ENCODE peak calls at places on chromosomes 7 and 10, in five cellular contexts. One of them, this sample, is unnamed.

GRCh38 chr7:79282882-79283602 is 170.4 kb downstream of the MAGI2 start:
- DNase-seq in neural progenitor cell: no peak
- DNase-seq in WERI-Rb-1: no peak
- DNase-seq in CD4-positive, alpha-beta memory T cell: no peak
- DNase-seq in prostate gland: no peak
- DNase-seq in this sample: no peak

GRCh38 chr10:62083868-62084267 is 182.4 kb downstream of the ARID5B start:
- DNase-seq in neural progenitor cell: no peak
- DNase-seq in WERI-Rb-1: no peak
- DNase-seq in CD4-positive, alpha-beta memory T cell: no peak
- DNase-seq in prostate gland: peak; percentile 62
- DNase-seq in this sample: peak; percentile 42

GRCh38 chr7:30348083-30348560 is 63.7 kb downstream of the ZNRF2 start:
- DNase-seq in neural progenitor cell: no peak
- DNase-seq in WERI-Rb-1: no peak
- DNase-seq in CD4-positive, alpha-beta memory T cell: peak; percentile 85
- DNase-seq in prostate gland: no peak
- DNase-seq in this sample: no peak

GRCh38 chr10:511101-511848 is 178.2 kb downstream of the DIP2C start:
- DNase-seq in neural progenitor cell: peak; percentile 94
- DNase-seq in WERI-Rb-1: peak; percentile 82
- DNase-seq in CD4-positive, alpha-beta memory T cell: peak; percentile 68
- DNase-seq in prostate gland: peak; percentile 93
- DNase-seq in this sample: peak; percentile 92

GRCh38 chr10:8416755-8417154 is 362.3 kb downstream of the GATA3 start:
- DNase-seq in neural progenitor cell: no peak
- DNase-seq in WERI-Rb-1: no peak
- DNase-seq in CD4-positive, alpha-beta memory T cell: peak; percentile 58
- DNase-seq in prostate gland: no peak
- DNase-seq in this sample: no peak

GRCh38 chr10:75935650-75936400 is 504.4 kb downstream of the LRMDA start:
- DNase-seq in neural progenitor cell: no peak
- DNase-seq in WERI-Rb-1: no peak
- DNase-seq in CD4-positive, alpha-beta memory T cell: no peak
- DNase-seq in prostate gland: no peak
- DNase-seq in this sample: no peak

GRCh38 chr7:139734395-139734794 is 43.4 kb downstream of the HIPK2 start:
- DNase-seq in neural progenitor cell: no peak
- DNase-seq in WERI-Rb-1: no peak
- DNase-seq in CD4-positive, alpha-beta memory T cell: no peak
- DNase-seq in prostate gland: no peak
- DNase-seq in this sample: peak; percentile 7

GRCh38 chr10:120948889-120949382 is 97.8 kb downstream of the WDR11 start:
- DNase-seq in neural progenitor cell: peak; percentile 92
- DNase-seq in WERI-Rb-1: peak; percentile 67
- DNase-seq in CD4-positive, alpha-beta memory T cell: peak; percentile 49
- DNase-seq in prostate gland: no peak
- DNase-seq in this sample: peak; percentile 69

GRCh38 chr7:127895814-127896280 is 135.4 kb downstream of the LRRC4 start:
- DNase-seq in neural progenitor cell: no peak
- DNase-seq in WERI-Rb-1: no peak
- DNase-seq in CD4-positive, alpha-beta memory T cell: no peak
- DNase-seq in prostate gland: no peak
- DNase-seq in this sample: no peak

GRCh38 chr10:93080350-93081046 is 6.8 kb downstream of the CYP26A1 start:
- DNase-seq in neural progenitor cell: peak; percentile 66
- DNase-seq in WERI-Rb-1: peak; percentile 58
- DNase-seq in CD4-positive, alpha-beta memory T cell: peak; percentile 45
- DNase-seq in prostate gland: no peak
- DNase-seq in this sample: peak; percentile 52

GRCh38 chr7:30027065-30027456 is 559 bp upstream of the FKBP14 start:
- DNase-seq in neural progenitor cell: no peak
- DNase-seq in WERI-Rb-1: no peak
- DNase-seq in CD4-positive, alpha-beta memory T cell: peak; percentile 61
- DNase-seq in prostate gland: peak; percentile 60
- DNase-seq in this sample: no peak

GRCh38 chr10:7889947-7890542 is 71.7 kb downstream of the TAF3 start:
- DNase-seq in neural progenitor cell: peak; percentile 22
- DNase-seq in WERI-Rb-1: no peak
- DNase-seq in CD4-positive, alpha-beta memory T cell: no peak
- DNase-seq in prostate gland: no peak
- DNase-seq in this sample: no peak

GRCh38 chr7:25215694-25216335 is 12.5 kb downstream of the NPVF start:
- DNase-seq in neural progenitor cell: no peak
- DNase-seq in WERI-Rb-1: no peak
- DNase-seq in CD4-positive, alpha-beta memory T cell: no peak
- DNase-seq in prostate gland: no peak
- DNase-seq in this sample: no peak

GRCh38 chr7:32073533-32073932 is 3.3 kb upstream of the PDE1C start:
- DNase-seq in neural progenitor cell: no peak
- DNase-seq in WERI-Rb-1: no peak
- DNase-seq in CD4-positive, alpha-beta memory T cell: no peak
- DNase-seq in prostate gland: no peak
- DNase-seq in this sample: no peak

GRCh38 chr10:26217396-26218105 is 977 bp downstream of the GAD2 start:
- DNase-seq in neural progenitor cell: peak; percentile 67
- DNase-seq in WERI-Rb-1: no peak
- DNase-seq in CD4-positive, alpha-beta memory T cell: no peak
- DNase-seq in prostate gland: no peak
- DNase-seq in this sample: no peak

GRCh38 chr7:91249506-91250233 is 14.6 kb upstream of the FZD1 start:
- DNase-seq in neural progenitor cell: no peak
- DNase-seq in WERI-Rb-1: no peak
- DNase-seq in CD4-positive, alpha-beta memory T cell: no peak
- DNase-seq in prostate gland: peak; percentile 19
- DNase-seq in this sample: no peak

GRCh38 chr10:14244147-14244546 is 86.6 kb downstream of the FRMD4A start:
- DNase-seq in neural progenitor cell: peak; percentile 61
- DNase-seq in WERI-Rb-1: peak; percentile 32
- DNase-seq in CD4-positive, alpha-beta memory T cell: no peak
- DNase-seq in prostate gland: no peak
- DNase-seq in this sample: no peak

DNA sequence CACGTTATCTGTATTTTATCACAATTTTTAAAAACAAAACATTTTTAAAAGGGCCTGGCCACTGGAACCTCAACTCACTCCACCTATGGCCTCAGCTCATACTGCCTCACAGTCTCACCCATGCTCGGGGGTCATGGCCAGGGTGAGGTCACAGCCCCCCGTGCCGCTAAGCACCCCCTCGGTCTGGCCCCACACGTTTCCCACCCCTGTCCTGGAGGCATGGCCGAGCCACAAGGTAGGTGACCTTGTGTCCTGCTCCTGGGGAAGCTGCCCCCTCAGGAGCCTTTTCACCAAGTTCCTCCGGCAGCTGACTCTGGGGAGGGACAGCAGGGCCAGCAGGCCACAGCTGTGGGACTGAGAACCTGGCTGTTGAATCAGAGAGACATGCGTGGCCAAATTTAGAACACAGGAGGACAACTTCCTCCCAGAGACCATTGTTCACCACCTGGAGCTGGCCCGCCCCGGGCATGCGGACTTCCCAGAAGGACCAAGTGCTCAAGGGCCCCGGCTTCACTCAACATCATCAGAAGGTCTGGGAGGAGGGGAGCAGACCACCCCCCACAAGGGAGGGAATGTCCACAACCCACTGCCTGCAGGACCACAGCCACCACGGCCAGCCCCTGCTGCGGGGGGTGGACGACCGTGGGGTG is 48.5 kb upstream of the PDGFA start:
- DNase-seq in neural progenitor cell: no peak
- DNase-seq in WERI-Rb-1: no peak
- DNase-seq in CD4-positive, alpha-beta memory T cell: no peak
- DNase-seq in prostate gland: no peak
- DNase-seq in this sample: no peak
- H3K27ac ChIP-seq in neural progenitor cell: no peak overlapping the region
- H3K27ac ChIP-seq in WERI-Rb-1: no peak overlapping the region
- H3K27ac ChIP-seq in CD4-positive, alpha-beta memory T cell: no peak overlapping the region
- H3K27ac ChIP-seq in prostate gland: no peak overlapping the region
- H3K27ac ChIP-seq in this sample: no peak overlapping the region

DNA sequence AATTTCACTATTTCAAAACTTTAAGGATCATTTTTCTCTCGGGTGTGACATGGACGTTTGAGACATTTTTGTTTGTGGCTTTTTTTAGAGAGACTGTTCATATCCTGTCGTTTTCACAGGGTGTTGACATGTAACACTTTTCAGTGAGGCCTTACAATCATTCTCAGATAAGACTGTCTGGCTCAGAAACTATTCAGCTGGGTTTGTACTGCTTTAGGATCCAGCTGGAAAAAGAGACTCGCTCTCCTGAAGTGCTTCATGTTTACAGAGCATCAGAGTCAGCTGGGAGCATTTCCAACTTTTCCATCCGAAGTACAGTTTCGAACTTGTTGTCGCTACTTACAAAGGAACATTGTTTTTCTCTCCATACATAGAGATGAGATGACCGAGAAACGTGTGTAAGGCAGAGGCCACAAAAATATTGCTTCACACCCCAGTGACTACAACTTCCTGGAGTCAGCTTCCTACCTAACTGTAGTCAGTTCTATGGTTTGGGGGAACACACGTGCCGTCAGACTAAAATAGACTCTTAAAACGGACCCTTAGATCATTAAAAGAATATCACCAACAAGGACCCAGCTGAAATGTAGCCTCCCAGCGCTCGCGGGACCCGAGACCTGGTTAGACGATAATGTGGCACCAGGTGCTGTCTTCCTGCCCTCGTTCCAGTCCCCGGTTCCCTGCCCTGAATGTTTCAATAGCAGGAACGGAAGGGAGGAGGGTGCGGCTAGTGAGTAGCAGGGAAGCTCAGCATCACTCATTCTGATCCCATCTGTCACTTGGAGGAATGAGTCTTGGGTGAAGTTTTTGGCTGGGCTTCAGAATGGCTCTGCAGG is 78.0 kb downstream of the MKI67 start:
- DNase-seq in neural progenitor cell: no peak
- DNase-seq in WERI-Rb-1: no peak
- DNase-seq in CD4-positive, alpha-beta memory T cell: peak; percentile 46
- DNase-seq in prostate gland: peak; percentile 43
- DNase-seq in this sample: peak; percentile 38
- H3K27ac ChIP-seq in neural progenitor cell: no peak overlapping the region
- H3K27ac ChIP-seq in WERI-Rb-1: no peak overlapping the region
- H3K27ac ChIP-seq in CD4-positive, alpha-beta memory T cell: peak overlapping the region; percentile 83
- H3K27ac ChIP-seq in prostate gland: peak overlapping the region; percentile 65
- H3K27ac ChIP-seq in this sample: peak overlapping the region; percentile 84

GRCh38 chr7:19930851-19931250 is 157.4 kb upstream of the TMEM196 start:
- DNase-seq in neural progenitor cell: no peak
- DNase-seq in WERI-Rb-1: no peak
- DNase-seq in CD4-positive, alpha-beta memory T cell: no peak
- DNase-seq in prostate gland: no peak
- DNase-seq in this sample: no peak
- H3K27ac ChIP-seq in neural progenitor cell: no peak overlapping the region
- H3K27ac ChIP-seq in WERI-Rb-1: no peak overlapping the region
- H3K27ac ChIP-seq in CD4-positive, alpha-beta memory T cell: no peak overlapping the region
- H3K27ac ChIP-seq in prostate gland: no peak overlapping the region
- H3K27ac ChIP-seq in this sample: no peak overlapping the region

DNA sequence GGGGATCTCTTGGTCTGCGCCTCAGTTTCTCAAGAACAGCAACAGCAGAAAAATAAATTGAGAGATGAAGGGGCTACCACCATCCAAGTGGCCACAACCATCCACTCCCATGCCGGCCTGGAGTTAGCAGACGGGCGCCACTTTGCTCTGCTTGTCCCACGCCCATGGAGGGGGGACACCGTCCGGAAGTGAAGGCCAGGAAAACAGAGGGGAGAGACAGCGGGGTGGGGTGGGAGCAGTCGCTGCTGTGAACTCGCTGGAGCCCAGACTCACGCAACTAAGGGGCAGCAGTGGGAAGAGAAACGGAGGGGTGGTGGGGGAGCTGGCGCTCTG is 135.4 kb downstream of the KIF20B start:
- DNase-seq in neural progenitor cell: no peak
- DNase-seq in WERI-Rb-1: no peak
- DNase-seq in CD4-positive, alpha-beta memory T cell: no peak
- DNase-seq in prostate gland: no peak
- DNase-seq in this sample: no peak
- H3K27ac ChIP-seq in neural progenitor cell: no peak overlapping the region
- H3K27ac ChIP-seq in WERI-Rb-1: no peak overlapping the region
- H3K27ac ChIP-seq in CD4-positive, alpha-beta memory T cell: peak overlapping the region; percentile 30
- H3K27ac ChIP-seq in prostate gland: peak overlapping the region; percentile 73
- H3K27ac ChIP-seq in this sample: peak overlapping the region; percentile 67

DNA sequence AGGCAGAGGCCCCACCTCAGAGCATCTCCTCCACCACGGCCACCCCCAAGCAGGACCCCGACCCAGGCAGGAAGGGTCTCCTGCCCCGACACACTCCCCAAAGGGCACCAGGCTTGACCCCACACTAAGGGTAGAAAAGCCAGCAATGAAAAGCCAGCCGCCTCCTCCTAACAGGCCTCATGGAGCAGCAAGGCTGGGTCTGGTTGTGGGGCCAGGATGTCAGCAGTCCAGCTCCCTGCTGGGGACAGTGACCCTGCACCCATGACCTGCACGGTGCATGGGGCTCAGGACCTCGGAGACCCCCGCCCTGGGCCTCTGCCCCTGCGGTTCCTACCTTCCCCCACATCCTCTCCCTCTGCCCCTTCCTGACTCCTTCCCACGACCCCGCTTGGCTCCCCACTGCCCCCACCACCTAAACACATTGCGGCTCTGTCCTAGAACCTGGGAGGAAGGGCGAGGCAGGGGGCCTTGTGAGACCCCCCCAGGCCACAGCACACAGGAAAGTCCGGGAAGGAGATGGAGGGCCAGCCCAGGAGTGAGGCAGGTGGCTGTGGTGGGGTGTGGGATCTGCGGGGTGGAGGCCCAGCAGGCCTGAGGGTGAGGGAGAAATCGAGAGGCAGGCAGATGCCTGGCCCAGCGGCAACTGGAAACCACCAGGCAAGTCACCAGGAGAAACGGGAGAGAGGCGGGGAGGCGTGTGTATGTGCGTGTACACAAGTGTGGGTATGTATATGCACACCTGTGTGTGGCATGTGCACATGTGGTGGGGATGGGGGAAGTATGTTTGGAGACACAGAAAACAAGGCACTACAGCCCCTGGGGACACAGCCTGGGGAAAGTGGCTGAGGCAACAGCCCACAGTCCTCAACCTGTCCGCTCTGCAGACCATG is 229.9 kb downstream of the MAD1L1 start:
- DNase-seq in neural progenitor cell: no peak
- DNase-seq in WERI-Rb-1: no peak
- DNase-seq in CD4-positive, alpha-beta memory T cell: no peak
- DNase-seq in prostate gland: no peak
- DNase-seq in this sample: no peak
- H3K27ac ChIP-seq in neural progenitor cell: no peak overlapping the region
- H3K27ac ChIP-seq in WERI-Rb-1: peak overlapping the region; percentile 18
- H3K27ac ChIP-seq in CD4-positive, alpha-beta memory T cell: no peak overlapping the region
- H3K27ac ChIP-seq in prostate gland: no peak overlapping the region
- H3K27ac ChIP-seq in this sample: no peak overlapping the region

GRCh38 chr7:94301024-94301588 is 93.6 kb upstream of the COL1A2 start:
- DNase-seq in neural progenitor cell: peak; percentile 80
- DNase-seq in WERI-Rb-1: peak; percentile 40
- DNase-seq in CD4-positive, alpha-beta memory T cell: no peak
- DNase-seq in prostate gland: peak; percentile 5
- DNase-seq in this sample: peak; percentile 52
- H3K27ac ChIP-seq in neural progenitor cell: no peak overlapping the region
- H3K27ac ChIP-seq in WERI-Rb-1: no peak overlapping the region
- H3K27ac ChIP-seq in CD4-positive, alpha-beta memory T cell: no peak overlapping the region
- H3K27ac ChIP-seq in prostate gland: peak overlapping the region; percentile 46
- H3K27ac ChIP-seq in this sample: peak overlapping the region; percentile 82

GRCh38 chr7:2604608-2605174 is 27.1 kb upstream of the TTYH3 start:
- DNase-seq in neural progenitor cell: no peak
- DNase-seq in WERI-Rb-1: peak; percentile 30
- DNase-seq in CD4-positive, alpha-beta memory T cell: no peak
- DNase-seq in prostate gland: no peak
- DNase-seq in this sample: no peak
- H3K27ac ChIP-seq in neural progenitor cell: no peak overlapping the region
- H3K27ac ChIP-seq in WERI-Rb-1: no peak overlapping the region
- H3K27ac ChIP-seq in CD4-positive, alpha-beta memory T cell: no peak overlapping the region
- H3K27ac ChIP-seq in prostate gland: no peak overlapping the region
- H3K27ac ChIP-seq in this sample: no peak overlapping the region